ENCODE peak calls at places on chromosome 12, in ten cellular contexts. T is left lung; E is CD8-positive, alpha-beta memory T cell; U is HepG2; B is thoracic aorta; X is fibroblast of lung; W is A673; A is lower lobe of right lung; G is adipocyte; S is adrenal gland. F is an unnamed sample.

GRCh38 chr12:45369065-45369464 is 153.2 kb downstream of the ANO6 start:
- DNase-seq in T (no peak), E (no peak), U (no peak), B (no peak), X (peak; percentile 85), W (no peak), A (no peak), G (peak; percentile 80), S (no peak), F (no peak)

GRCh38 chr12:14505626-14506596 is 61.8 kb downstream of the PLBD1 start:
- DNase-seq in T (no peak), E (no peak), U (no peak), B (no peak), X (no peak), W (no peak), A (no peak), G (no peak), S (no peak), F (no peak)

GRCh38 chr12:107441906-107442305 is 243.7 kb upstream of the PWP1 start:
- DNase-seq in T (no peak), E (peak; percentile 7), U (no peak), B (no peak), X (peak; percentile 54), W (peak; percentile 70), A (no peak), G (no peak), S (no peak), F (peak; percentile 25)

GRCh38 chr12:87766044-87766443 is 263.2 kb downstream of the C12orf50 start:
- DNase-seq in T (no peak), E (no peak), U (no peak), B (no peak), X (no peak), W (no peak), A (no peak), G (no peak), S (no peak), F (no peak)

GRCh38 chr12:131810672-131811071 is 17.5 kb upstream of the MMP17 start:
- DNase-seq in T (no peak), E (no peak), U (no peak), B (no peak), X (no peak), W (no peak), A (no peak), G (no peak), S (no peak), F (no peak)

GRCh38 chr12:88206636-88207035 is 64.5 kb downstream of the TMTC3 start:
- DNase-seq in T (no peak), E (no peak), U (no peak), B (no peak), X (peak; percentile 84), W (no peak), A (no peak), G (peak; percentile 86), S (no peak), F (no peak)

GRCh38 chr12:123035841-123036240 is 55.4 kb downstream of the ARL6IP4 start:
- DNase-seq in T (no peak), E (no peak), U (no peak), B (no peak), X (no peak), W (no peak), A (no peak), G (no peak), S (no peak), F (no peak)

GRCh38 chr12:80400591-80400991 is 43.4 kb upstream of the PTPRQ start:
- DNase-seq in T (no peak), E (no peak), U (no peak), B (no peak), X (peak; percentile 34), W (no peak), A (no peak), G (no peak), S (no peak), F (no peak)

GRCh38 chr12:24773996-24774395 is 174.9 kb downstream of the BCAT1 start:
- DNase-seq in T (no peak), E (no peak), U (no peak), B (no peak), X (no peak), W (no peak), A (no peak), G (no peak), S (no peak), F (no peak)

GRCh38 chr12:68621092-68622081 is 10.7 kb downstream of the RAP1B start:
- DNase-seq in T (no peak), E (no peak), U (no peak), B (no peak), X (no peak), W (peak; percentile 48), A (no peak), G (no peak), S (no peak), F (no peak)

GRCh38 chr12:31250179-31250578 is 75.8 kb downstream of the SINHCAF start:
- DNase-seq in T (no peak), E (no peak), U (no peak), B (no peak), X (no peak), W (no peak), A (no peak), G (no peak), S (no peak), F (no peak)

GRCh38 chr12:97168804-97169203 is 261.7 kb downstream of the NEDD1 start:
- DNase-seq in T (no peak), E (no peak), U (no peak), B (no peak), X (no peak), W (peak; percentile 2), A (no peak), G (no peak), S (no peak), F (no peak)

GRCh38 chr12:10661338-10661737 is 12.5 kb downstream of the STYK1 start:
- DNase-seq in T (no peak), E (no peak), U (no peak), B (no peak), X (peak; percentile 19), W (no peak), A (no peak), G (peak; percentile 14), S (no peak), F (peak; percentile 57)

GRCh38 chr12:28513983-28514382 is 323.7 kb downstream of the CCDC91 start:
- DNase-seq in T (no peak), E (no peak), U (no peak), B (no peak), X (no peak), W (no peak), A (no peak), G (no peak), S (no peak), F (no peak)

GRCh38 chr12:53389702-53390101 is 9.7 kb downstream of the SP1 start:
- DNase-seq in T (no peak), E (no peak), U (no peak), B (no peak), X (no peak), W (no peak), A (no peak), G (no peak), S (no peak), F (no peak)
- H3K4me1 ChIP-seq in T (peaks cover 30% of the 10 kb centered on the region), E (peaks cover 39% of the 10 kb centered on the region), U (peaks cover 60% of the 10 kb centered on the region), B (peaks cover 76% of the 10 kb centered on the region), X (peaks cover 6% of the 10 kb centered on the region), W (peaks cover 47% of the 10 kb centered on the region), A (peaks cover 73% of the 10 kb centered on the region), G (peaks cover 62% of the 10 kb centered on the region), S (peaks cover 55% of the 10 kb centered on the region), F (peaks cover 6% of the 10 kb centered on the region)

GRCh38 chr12:112133418-112133817 is 8.1 kb downstream of the TRAFD1 start:
- DNase-seq in T (no peak), E (no peak), U (no peak), B (no peak), X (no peak), W (no peak), A (no peak), G (no peak), S (no peak), F (no peak)

GRCh38 chr12:112134731-112135130 is 9.4 kb downstream of the TRAFD1 start:
- DNase-seq in T (no peak), E (no peak), U (no peak), B (no peak), X (no peak), W (no peak), A (no peak), G (no peak), S (no peak), F (peak; percentile 26)

GRCh38 chr12:112130461-112130998 is 5.2 kb downstream of the TRAFD1 start:
- DNase-seq in T (no peak), E (peak; percentile 60), U (no peak), B (no peak), X (peak; percentile 41), W (peak; percentile 81), A (no peak), G (peak; percentile 52), S (no peak), F (no peak)

GRCh38 chr12:112126916-112127315 is 1.6 kb downstream of the TRAFD1 start:
- DNase-seq in T (no peak), E (no peak), U (no peak), B (no peak), X (peak; percentile 17), W (no peak), A (no peak), G (no peak), S (no peak), F (no peak)

GRCh38 chr12:112131686-112132085 is 6.3 kb downstream of the TRAFD1 start:
- DNase-seq in T (no peak), E (no peak), U (no peak), B (no peak), X (no peak), W (no peak), A (no peak), G (peak; percentile 61), S (no peak), F (no peak)
- H3K4me3 ChIP-seq in T (peak overlapping the region; percentile 10), E (no peak overlapping the region), U (no peak overlapping the region), B (no peak overlapping the region), X (no peak overlapping the region), W (no peak overlapping the region), A (no peak overlapping the region), G (peak overlapping the region; percentile 62), S (no peak overlapping the region), F (no peak overlapping the region)

GRCh38 chr12:29580971-29581370 is 83.5 kb upstream of the OVCH1 start:
- DNase-seq in T (no peak), E (no peak), U (no peak), B (no peak), X (no peak), W (no peak), A (no peak), G (no peak), S (no peak), F (no peak)
- H3K4me1 ChIP-seq in T (no peaks in the 10 kb centered on the region), E (no peaks in the 10 kb centered on the region), U (no peaks in the 10 kb centered on the region), B (peaks cover 50% of the 10 kb centered on the region), X (peaks cover 4% of the 10 kb centered on the region), W (no peaks in the 10 kb centered on the region), A (peaks cover 24% of the 10 kb centered on the region), G (peaks cover 32% of the 10 kb centered on the region), S (peaks cover 10% of the 10 kb centered on the region), F (peaks cover 10% of the 10 kb centered on the region)

DNA sequence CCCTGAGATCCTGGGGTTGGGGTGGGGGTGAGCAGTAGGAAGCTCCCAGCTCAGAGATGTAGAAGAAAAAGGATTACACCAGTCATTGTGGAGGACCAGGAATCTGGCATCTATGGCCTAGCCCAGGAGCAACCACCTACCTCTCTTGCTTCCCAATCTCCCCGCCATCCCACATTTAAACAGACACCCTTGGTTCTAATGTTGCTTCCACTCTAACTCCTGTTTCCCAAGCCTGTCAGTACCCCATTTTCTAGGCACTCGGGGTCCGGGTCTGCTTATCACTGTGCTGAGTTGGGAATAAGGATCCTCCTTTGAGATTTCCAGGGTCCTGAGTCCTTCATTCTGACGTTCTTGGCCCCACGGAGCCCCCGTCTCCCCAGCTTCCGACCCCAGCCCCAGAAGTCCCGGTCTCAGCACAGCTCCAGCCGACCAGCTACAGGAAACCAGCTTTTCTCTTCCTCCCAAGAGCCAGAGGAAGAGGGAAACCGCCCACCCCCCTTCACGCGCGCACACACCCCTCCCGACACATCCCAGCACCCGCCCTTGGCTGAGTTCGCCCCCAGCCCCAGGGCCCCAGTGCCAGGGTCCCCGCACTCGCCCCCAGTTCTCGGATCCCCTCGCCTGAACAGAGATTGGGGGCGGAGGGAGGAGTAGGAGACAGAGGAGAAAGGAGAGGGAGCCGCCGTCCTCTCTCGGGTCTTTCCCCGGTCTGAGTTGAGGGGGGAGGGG is 1.2 kb downstream of the ITGA5 start:
- DNase-seq in T (peak; percentile 62), E (peak; percentile 56), U (no peak), B (no peak), X (no peak), W (no peak), A (no peak), G (peak; percentile 62), S (no peak), F (no peak)
- H3K4me3 ChIP-seq in T (peak overlapping the region; percentile 82), E (peak overlapping the region; percentile 89), U (no peak overlapping the region), B (peak overlapping the region; percentile 100), X (peak overlapping the region; percentile 97), W (peak overlapping the region; percentile 94), A (peak overlapping the region; percentile 80), G (peak overlapping the region; percentile 94), S (peak overlapping the region; percentile 97), F (peak overlapping the region; percentile 83)

F was measured in prostate gland.